ENCODE peak calls at places on chromosomes 5 and 9, in nine cellular contexts. F is HepG2; Z is AG04450; R is CD4-positive, alpha-beta memory T cell; E is neuronal stem cell; N is heart left ventricle; J is right cardiac atrium; A is A673; C is astrocyte of the spinal cord. K is an unnamed sample.

GRCh38 chr9:127154003-127154389 is 31.6 kb upstream of the ANGPTL2 start:
- DNase-seq in E (no peak), R (no peak), Z (no peak), N (no peak), F (no peak), A (no peak), C (no peak), J (no peak), K (no peak)

GRCh38 chr9:69470186-69470977 is 145.4 kb downstream of the ENTREP1 start:
- DNase-seq in J (no peak), Z (no peak), A (no peak), F (peak), N (no peak), C (no peak), R (no peak), E (no peak), K (no peak)

GRCh38 chr9:125239631-125240597 is 1.2 kb downstream of the HSPA5 start:
- DNase-seq in F (no peak), E (no peak), Z (no peak), R (no peak), A (no peak), C (no peak), N (no peak), J (no peak), K (no peak)

GRCh38 chr9:95336281-95336680 is 18.8 kb upstream of the FANCC start:
- DNase-seq in E (no peak), Z (no peak), J (no peak), R (peak), F (peak), N (no peak), C (no peak), A (peak), K (no peak)

GRCh38 chr9:100573655-100574260 is 4.1 kb upstream of the CAVIN4 start:
- DNase-seq in A (no peak), C (no peak), J (no peak), F (no peak), R (no peak), N (no peak), Z (no peak), E (no peak), K (no peak)

GRCh38 chr9:70948744-70949143 is 172.7 kb downstream of the TRPM3 start:
- DNase-seq in J (no peak), R (no peak), C (no peak), F (no peak), E (no peak), A (no peak), N (no peak), Z (no peak), K (no peak)

GRCh38 chr5:143213231-143213850 is 190.1 kb downstream of the NR3C1 start:
- DNase-seq in Z (no peak), N (no peak), F (no peak), A (peak), R (no peak), E (no peak), C (peak), J (peak), K (no peak)

GRCh38 chr5:87944553-87945320 is 323.9 kb downstream of the TMEM161B start:
- DNase-seq in C (peak), N (peak), J (peak), E (peak), Z (no peak), F (no peak), R (no peak), A (peak), K (no peak)

GRCh38 chr5:170597109-170597741 is 93.4 kb downstream of the KCNIP1 start:
- DNase-seq in F (no peak), E (no peak), C (peak), A (peak), J (no peak), Z (no peak), R (no peak), N (no peak), K (no peak)

DNA sequence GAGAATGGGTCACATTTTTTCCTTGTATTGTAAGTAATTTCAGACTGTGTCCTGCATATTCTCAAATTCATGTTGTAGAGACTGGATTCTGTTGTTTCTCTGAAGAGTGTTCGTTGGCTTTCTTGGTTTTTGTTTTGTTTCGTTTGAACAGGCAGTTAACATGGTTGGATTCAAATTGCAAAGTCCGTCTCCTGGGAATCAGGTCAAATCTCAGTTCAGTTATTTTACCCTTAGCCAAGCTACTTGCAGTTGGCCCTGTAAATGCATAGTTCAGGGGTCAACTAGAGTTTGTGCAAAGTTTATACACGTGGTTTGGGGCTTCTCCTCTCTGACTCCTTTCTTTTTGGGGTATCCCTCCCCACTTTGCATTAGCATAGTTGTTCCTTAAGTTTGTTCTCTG is 21.7 kb upstream of the FBXW11 start:
- DNase-seq in J (no peak), R (no peak), A (no peak), N (no peak), E (no peak), C (no peak), F (no peak), Z (no peak), K (no peak)
- H3K4me3 ChIP-seq in J (no peak), R (no peak), A (no peak), N (no peak), E (no peak), C (no peak), F (no peak), Z (no peak), K (no peak)

GRCh38 chr9:35689601-35690446 is at the start of gene TPM2:
- DNase-seq in E (peak), N (peak), F (no peak), R (no peak), A (no peak), Z (peak), C (peak), J (peak), K (no peak)

GRCh38 chr9:35687306-35687705 is 2.4 kb downstream of the TPM2 start:
- DNase-seq in E (no peak), J (no peak), N (no peak), C (no peak), R (no peak), F (peak), Z (no peak), A (no peak), K (no peak)

GRCh38 chr9:35687972-35688557 is 1.7 kb downstream of the TPM2 start:
- DNase-seq in F (no peak), J (no peak), A (no peak), R (no peak), C (no peak), Z (no peak), E (no peak), N (peak), K (no peak)

GRCh38 chr9:35689351-35689600 is 449 bp downstream of the TPM2 start:
- DNase-seq in A (no peak), N (no peak), C (no peak), J (no peak), R (no peak), Z (no peak), E (no peak), F (no peak), K (no peak)

GRCh38 chr9:35688558-35689350 is 971 bp downstream of the TPM2 start:
- DNase-seq in F (peak), C (peak), A (peak), J (no peak), Z (no peak), E (no peak), R (no peak), N (no peak), K (no peak)
- H3K4me3 ChIP-seq in F (no peak), C (peak), A (peak), J (peak), Z (peak), E (no peak), R (no peak), N (peak), K (no peak)

GRCh38 chr5:34787035-34787434 is 51.9 kb upstream of the TTC23L start:
- DNase-seq in J (no peak), N (no peak), C (no peak), A (no peak), R (no peak), Z (no peak), E (no peak), F (no peak), K (no peak)
- H3K4me3 ChIP-seq in J (no peak), N (no peak), C (no peak), A (no peak), R (no peak), Z (no peak), E (no peak), F (no peak), K (no peak)

GRCh38 chr9:137159105-137160053 is 10.5 kb downstream of the LRRC26 start:
- DNase-seq in C (no peak), N (no peak), E (no peak), R (no peak), A (no peak), F (no peak), J (no peak), Z (no peak), K (no peak)

GRCh38 chr9:137160054-137160425 is 9.8 kb downstream of the LRRC26 start:
- DNase-seq in E (no peak), N (no peak), Z (no peak), F (no peak), A (no peak), R (no peak), J (no peak), C (no peak), K (no peak)

GRCh38 chr9:137158625-137159024 is 11.2 kb downstream of the LRRC26 start:
- DNase-seq in A (no peak), C (no peak), F (no peak), J (no peak), Z (no peak), E (no peak), R (no peak), N (no peak), K (no peak)

GRCh38 chr9:137157618-137158502 is 12.0 kb downstream of the LRRC26 start:
- DNase-seq in J (no peak), E (no peak), F (no peak), A (no peak), R (no peak), N (no peak), C (no peak), Z (no peak), K (no peak)

GRCh38 chr9:137156567-137157375 is 13.1 kb downstream of the LRRC26 start:
- DNase-seq in C (peak), E (peak), Z (no peak), N (peak), R (peak), J (peak), F (no peak), A (peak), K (no peak)
- H3K4me3 ChIP-seq in C (peak), E (no peak), Z (peak), N (peak), R (no peak), J (no peak), F (no peak), A (peak), K (peak)

GRCh38 chr5:81234299-81234698 is 1.2 kb downstream of the CKMT2 start:
- DNase-seq in C (no peak), E (no peak), J (no peak), N (no peak), Z (no peak), R (no peak), F (no peak), A (no peak), K (no peak)

GRCh38 chr5:81232449-81233079 is 558 bp upstream of the CKMT2 start:
- DNase-seq in J (peak), E (no peak), F (peak), Z (no peak), C (peak), A (no peak), N (peak), R (no peak), K (no peak)

GRCh38 chr5:81234801-81235200 is 1.7 kb downstream of the CKMT2 start:
- DNase-seq in R (no peak), E (no peak), J (peak), F (no peak), C (no peak), A (no peak), N (peak), Z (no peak), K (no peak)

GRCh38 chr5:81235287-81236072 is 2.4 kb downstream of the CKMT2 start:
- DNase-seq in E (no peak), A (no peak), R (no peak), Z (no peak), N (peak), J (peak), C (no peak), F (no peak), K (no peak)

DNA sequence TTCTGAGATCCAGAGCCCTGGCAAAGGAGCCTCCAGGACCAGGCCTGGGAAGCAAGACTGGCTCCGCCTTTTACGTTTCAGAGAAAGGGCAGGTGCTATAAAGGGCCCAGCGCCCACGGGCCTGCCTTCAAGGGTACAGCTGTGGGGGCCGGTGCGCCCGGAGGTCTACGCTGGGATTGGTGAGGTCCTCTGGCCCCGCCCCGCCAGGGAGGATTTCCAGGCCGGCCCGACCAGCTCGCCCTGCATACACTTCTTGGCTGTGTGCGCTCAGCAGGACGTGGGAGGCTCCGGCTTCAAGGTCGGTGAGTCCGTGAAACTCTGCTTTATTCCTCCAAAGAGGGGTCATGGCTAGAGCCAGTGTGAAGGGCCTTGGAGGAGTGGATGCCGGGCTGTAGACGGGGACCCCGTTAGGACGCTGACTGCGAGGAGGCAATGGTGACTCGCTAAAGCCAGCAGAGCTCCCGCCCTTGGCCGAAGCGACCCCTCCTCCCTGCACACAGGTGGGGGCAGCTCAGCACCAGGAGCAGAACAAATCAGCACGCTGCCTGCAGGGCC is at the start of gene CKMT2:
- DNase-seq in N (peak), Z (no peak), E (peak), J (peak), R (no peak), F (peak), A (no peak), C (peak), K (no peak)
- H3K4me3 ChIP-seq in N (peak), Z (peak), E (no peak), J (peak), R (no peak), F (peak), A (no peak), C (peak), K (no peak)

GRCh38 chr5:14922456-14922855 is 50.9 kb upstream of the ANKH start:
- DNase-seq in C (no peak), E (no peak), Z (no peak), A (no peak), J (no peak), N (no peak), R (no peak), F (no peak), K (no peak)
- H3K4me3 ChIP-seq in C (no peak), E (no peak), Z (no peak), A (no peak), J (no peak), N (no peak), R (no peak), F (no peak), K (no peak)

GRCh38 chr9:134643306-134643705 is 1.7 kb downstream of the COL5A1 start:
- DNase-seq in A (no peak), F (no peak), E (no peak), J (peak), C (peak), R (no peak), N (no peak), Z (no peak), K (no peak)
- H3K4me3 ChIP-seq in A (peak), F (no peak), E (no peak), J (peak), C (peak), R (no peak), N (peak), Z (peak), K (no peak)

DNA sequence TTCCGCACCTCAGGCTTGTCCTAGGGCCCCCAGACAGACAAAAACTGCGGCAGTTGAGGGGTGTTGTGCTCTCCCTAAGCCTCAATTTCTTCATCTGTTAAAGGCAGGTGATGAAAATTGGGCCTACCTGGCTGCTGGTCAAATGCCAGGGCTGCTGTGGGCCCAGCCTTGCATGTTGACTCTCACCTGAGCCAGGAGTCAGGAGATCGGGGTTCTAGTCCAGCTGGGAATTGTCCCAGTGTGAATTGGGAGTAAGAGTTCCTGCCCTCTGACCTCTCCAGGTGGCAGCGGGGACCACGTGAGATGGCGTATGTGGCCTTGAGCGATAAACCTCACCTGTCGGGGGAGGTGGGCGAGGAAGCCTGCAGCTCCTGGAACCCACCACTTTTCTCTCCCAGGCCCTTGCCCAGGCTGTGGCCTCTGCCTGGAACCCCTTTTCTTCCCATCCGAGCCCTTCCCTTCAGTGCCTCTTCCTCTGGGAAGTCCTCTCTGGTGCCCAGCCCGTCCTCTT is 143.5 kb upstream of the IER5L start:
- DNase-seq in A (no peak), E (no peak), J (no peak), C (no peak), N (no peak), F (no peak), R (no peak), Z (no peak), K (no peak)
- H3K4me3 ChIP-seq in A (peak), E (no peak), J (peak), C (no peak), N (peak), F (no peak), R (no peak), Z (no peak), K (no peak)